ENCODE peak calls at places on chromosomes 11 and 22, in seven cellular contexts. F is MM.1S, K is foreskin fibroblast, I is A673, E is HFFc6, U is cardiac muscle cell, Z is thoracic aorta. B is an unnamed sample.

GRCh38 chr11:118353084-118353710 is 6.2 kb upstream of the UBE4A start:
- DNase-seq in F (peak), K (no peak), I (peak), E (peak), U (peak), Z (no peak), B (no peak)

GRCh38 chr22:32422062-32422461 is 10.0 kb upstream of the RTCB start:
- DNase-seq in F (no peak), K (no peak), I (no peak), E (no peak), U (no peak), Z (no peak), B (no peak)

GRCh38 chr22:46604306-46604690 is 15.9 kb upstream of the GRAMD4 start:
- DNase-seq in F (no peak), K (no peak), I (peak), E (no peak), U (peak), Z (no peak), B (no peak)

GRCh38 chr22:18952022-18952421 is 15.9 kb upstream of the PRODH start:
- DNase-seq in F (no peak), K (no peak), I (no peak), E (no peak), U (no peak), Z (no peak), B (no peak)

GRCh38 chr11:64447717-64448598 is 89.0 kb downstream of the RPS6KA4 start:
- DNase-seq in F (no peak), K (peak), I (peak), E (peak), U (peak), Z (no peak), B (no peak)

GRCh38 chr11:119647254-119647653 is 81.7 kb downstream of the NECTIN1 start:
- DNase-seq in F (no peak), K (no peak), I (no peak), E (no peak), U (no peak), Z (no peak), B (no peak)

GRCh38 chr11:41920374-41920773 is 460.9 kb upstream of the LRRC4C start:
- DNase-seq in F (no peak), K (no peak), I (no peak), E (no peak), U (no peak), Z (no peak), B (no peak)

GRCh38 chr11:46391578-46392420 is at the start of gene CHRM4:
- DNase-seq in F (no peak), K (no peak), I (peak), E (no peak), U (peak), Z (no peak), B (peak)

GRCh38 chr11:117468888-117469287 is 141.2 kb downstream of the CEP164 start:
- DNase-seq in F (no peak), K (no peak), I (no peak), E (no peak), U (no peak), Z (no peak), B (no peak)

GRCh38 chr22:44586337-44586990 is 88.4 kb upstream of the RTL6 start:
- DNase-seq in F (no peak), K (no peak), I (no peak), E (no peak), U (no peak), Z (no peak), B (no peak)

GRCh38 chr11:118876261-118876660 is 7.4 kb upstream of the CXCR5 start:
- DNase-seq in F (no peak), K (no peak), I (no peak), E (no peak), U (no peak), Z (no peak), B (no peak)

GRCh38 chr22:20026204-20026908 is 5.4 kb downstream of the TANGO2 start:
- DNase-seq in F (no peak), K (no peak), I (no peak), E (no peak), U (no peak), Z (no peak), B (no peak)

GRCh38 chr11:832529-833113 is at the start of gene CD151:
- DNase-seq in F (peak), K (peak), I (peak), E (no peak), U (peak), Z (no peak), B (peak)

GRCh38 chr11:17563248-17563647 is 16.2 kb downstream of the OTOG start:
- DNase-seq in F (no peak), K (no peak), I (no peak), E (no peak), U (no peak), Z (no peak), B (no peak)

GRCh38 chr22:49188091-49188490 is 639.6 kb downstream of the BRD1 start:
- DNase-seq in F (no peak), K (no peak), I (no peak), E (no peak), U (no peak), Z (no peak), B (no peak)

GRCh38 chr22:44550666-44551491 is 52.8 kb upstream of the RTL6 start:
- DNase-seq in F (no peak), K (peak), I (no peak), E (peak), U (peak), Z (no peak), B (no peak)

GRCh38 chr11:26860411-26860810 is 133.5 kb upstream of the FIBIN start:
- DNase-seq in F (no peak), K (no peak), I (no peak), E (no peak), U (peak), Z (no peak), B (no peak)

GRCh38 chr11:66852466-66853241 is 4.2 kb upstream of the LRFN4 start:
- DNase-seq in F (no peak), K (no peak), I (no peak), E (no peak), U (no peak), Z (no peak), B (no peak)

GRCh38 chr11:65121447-65121864 is 478 bp downstream of the FAU start:
- DNase-seq in F (peak), K (no peak), I (no peak), E (no peak), U (no peak), Z (no peak), B (no peak)

GRCh38 chr11:61596539-61596938 is 15.7 kb upstream of the SYT7 start:
- DNase-seq in F (no peak), K (no peak), I (no peak), E (no peak), U (no peak), Z (no peak), B (no peak)

GRCh38 chr11:69081180-69081579 is 32.4 kb downstream of the TPCN2 start:
- DNase-seq in F (no peak), K (no peak), I (no peak), E (no peak), U (no peak), Z (no peak), B (no peak)

GRCh38 chr22:50488006-50488677 is 1.5 kb downstream of the MIOX start:
- DNase-seq in F (no peak), K (no peak), I (no peak), E (no peak), U (no peak), Z (no peak), B (no peak)

GRCh38 chr11:62805991-62806441 is 776 bp upstream of the NXF1 start:
- DNase-seq in F (peak), K (no peak), I (no peak), E (no peak), U (peak), Z (no peak), B (no peak)

GRCh38 chr11:78696177-78696576 is 121.5 kb upstream of the NARS2 start:
- DNase-seq in F (no peak), K (no peak), I (no peak), E (no peak), U (no peak), Z (no peak), B (no peak)

GRCh38 chr22:49305215-49305965 is 522.3 kb downstream of the BRD1 start:
- DNase-seq in F (peak), K (no peak), I (peak), E (no peak), U (peak), Z (no peak), B (peak)

GRCh38 chr11:88421530-88421929 is 84.0 kb upstream of the CTSC start:
- DNase-seq in F (peak), K (no peak), I (peak), E (no peak), U (peak), Z (no peak), B (peak)

GRCh38 chr22:33873186-33873585 is 47.1 kb downstream of the LARGE1 start:
- DNase-seq in F (no peak), K (no peak), I (no peak), E (no peak), U (no peak), Z (peak), B (no peak)

GRCh38 chr22:31321421-31321820 is 24.7 kb downstream of the PATZ1 start:
- DNase-seq in F (no peak), K (no peak), I (no peak), E (no peak), U (no peak), Z (no peak), B (no peak)

GRCh38 chr11:73145986-73146575 is 4.0 kb upstream of the FCHSD2 start:
- DNase-seq in F (no peak), K (no peak), I (no peak), E (no peak), U (no peak), Z (no peak), B (no peak)

DNA sequence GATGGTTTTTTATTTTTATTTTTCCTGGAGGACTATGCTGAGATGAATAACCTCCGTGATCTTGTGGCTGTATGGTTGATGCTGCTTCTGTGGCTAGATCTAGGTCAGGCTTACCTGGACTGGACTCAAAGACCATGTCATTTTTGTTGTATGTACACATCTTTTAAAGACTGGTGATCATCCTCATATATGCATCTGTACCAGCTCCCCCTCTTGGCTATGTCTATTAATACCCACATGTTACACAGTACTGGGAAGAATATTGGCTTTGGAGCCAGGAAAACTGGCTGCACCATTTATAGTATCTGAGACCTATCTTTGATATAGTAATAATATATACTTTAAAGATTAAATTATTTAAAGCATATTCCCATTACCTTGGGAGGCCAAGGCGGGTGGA is 18.4 kb upstream of the PITPNB start:
- DNase-seq in F (no peak), K (no peak), I (no peak), E (peak), U (peak), Z (no peak), B (no peak)
- TF ChIP-seq CTCF in F (no peak), K (no peak), I (peak), E (peak), U (peak), Z (no peak), B (no peak)

DNA sequence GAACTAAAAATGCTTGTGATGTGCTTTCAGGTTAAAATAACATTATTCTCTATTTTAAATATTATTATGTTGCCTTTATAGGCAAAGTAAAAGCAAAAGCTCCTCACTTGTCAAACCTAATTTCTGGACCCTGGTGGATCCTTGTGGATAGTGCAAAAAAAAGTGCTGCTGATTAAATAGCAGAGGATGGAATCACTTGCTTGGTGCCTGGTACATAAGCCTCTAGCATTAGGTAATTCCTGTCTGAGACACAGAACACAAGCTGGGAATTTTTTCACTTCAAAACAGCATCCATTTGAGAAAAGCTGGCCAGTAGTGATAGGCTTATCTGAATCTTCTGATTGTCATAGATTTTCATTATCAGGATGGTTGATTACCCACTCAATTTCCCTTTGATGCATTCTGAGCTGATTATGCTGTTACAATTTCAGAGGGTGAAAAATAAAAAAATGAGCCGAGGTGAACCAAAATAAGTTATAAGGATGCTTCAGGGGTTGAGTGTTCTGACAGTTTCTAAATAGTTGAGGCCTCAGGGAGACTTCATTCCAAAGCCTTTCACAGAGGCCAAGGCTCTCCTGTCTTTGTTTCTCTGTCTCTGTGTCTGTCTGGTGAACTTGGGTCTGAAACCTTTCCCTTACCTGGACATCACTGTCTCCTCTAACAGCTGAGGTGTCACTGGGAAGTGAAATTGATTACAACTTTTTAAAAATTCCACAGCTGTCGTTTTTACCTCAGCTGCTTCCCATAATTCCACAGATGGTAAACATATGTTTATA is 242.8 kb downstream of the NELL1 start:
- DNase-seq in F (no peak), K (no peak), I (no peak), E (no peak), U (no peak), Z (no peak), B (no peak)
- TF ChIP-seq CTCF in F (no peak), K (no peak), I (no peak), E (no peak), U (no peak), Z (no peak), B (no peak)

DNA sequence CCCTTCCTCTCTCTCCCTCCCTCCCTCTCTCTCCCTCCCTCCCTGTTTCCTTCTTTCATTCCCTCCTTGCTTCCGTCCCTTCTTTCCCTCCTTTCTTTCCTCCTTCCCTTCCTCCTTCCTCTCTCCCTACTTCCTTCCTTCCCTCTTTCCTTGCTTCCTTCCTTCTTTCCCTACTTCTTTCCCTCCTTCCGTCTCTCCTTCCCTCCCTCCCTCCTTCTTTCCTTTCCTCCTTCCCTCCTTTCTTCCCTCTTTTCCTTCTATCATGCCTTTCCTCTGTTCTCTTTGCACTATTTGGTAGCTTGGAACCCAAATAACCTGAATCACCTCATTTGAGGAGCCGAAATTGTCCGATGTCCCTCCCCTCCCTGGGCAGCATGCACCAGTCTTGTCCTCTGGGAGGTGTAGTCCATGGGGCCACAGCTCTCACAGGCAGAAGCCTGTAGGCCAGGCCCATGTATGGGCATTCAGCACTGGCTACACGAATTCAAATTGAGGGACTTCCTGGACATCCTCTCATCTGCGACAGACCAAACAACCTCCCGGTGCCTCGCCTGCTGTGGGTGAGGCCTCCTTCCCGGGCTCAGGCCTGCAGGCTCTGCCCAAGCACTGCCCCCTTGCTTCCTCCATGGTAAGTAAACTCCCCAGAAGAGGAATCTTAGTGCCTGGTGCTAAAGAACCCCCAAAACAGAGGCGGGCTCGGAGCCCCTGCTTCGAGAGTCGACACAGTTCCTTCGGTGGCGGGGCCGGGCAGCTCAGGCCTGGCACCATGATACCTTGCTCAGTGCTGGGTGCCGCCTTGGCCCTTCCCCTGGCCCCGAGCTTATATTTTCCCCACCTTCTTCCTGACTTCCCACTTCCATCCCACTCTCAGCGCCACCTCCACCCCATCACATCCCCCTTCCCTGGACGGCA is 454.1 kb upstream of the CADM1 start:
- DNase-seq in F (no peak), K (no peak), I (no peak), E (no peak), U (no peak), Z (no peak), B (no peak)
- TF ChIP-seq CTCF in F (no peak), K (no peak), I (no peak), E (no peak), U (no peak), Z (no peak), B (no peak)

GRCh38 chr22:38202437-38203089 is 769 bp downstream of the MAFF start:
- DNase-seq in F (peak), K (peak), I (peak), E (peak), U (peak), Z (peak), B (peak)
- TF ChIP-seq CTCF in F (no peak), K (no peak), I (no peak), E (peak), U (no peak), Z (no peak), B (no peak)

DNA sequence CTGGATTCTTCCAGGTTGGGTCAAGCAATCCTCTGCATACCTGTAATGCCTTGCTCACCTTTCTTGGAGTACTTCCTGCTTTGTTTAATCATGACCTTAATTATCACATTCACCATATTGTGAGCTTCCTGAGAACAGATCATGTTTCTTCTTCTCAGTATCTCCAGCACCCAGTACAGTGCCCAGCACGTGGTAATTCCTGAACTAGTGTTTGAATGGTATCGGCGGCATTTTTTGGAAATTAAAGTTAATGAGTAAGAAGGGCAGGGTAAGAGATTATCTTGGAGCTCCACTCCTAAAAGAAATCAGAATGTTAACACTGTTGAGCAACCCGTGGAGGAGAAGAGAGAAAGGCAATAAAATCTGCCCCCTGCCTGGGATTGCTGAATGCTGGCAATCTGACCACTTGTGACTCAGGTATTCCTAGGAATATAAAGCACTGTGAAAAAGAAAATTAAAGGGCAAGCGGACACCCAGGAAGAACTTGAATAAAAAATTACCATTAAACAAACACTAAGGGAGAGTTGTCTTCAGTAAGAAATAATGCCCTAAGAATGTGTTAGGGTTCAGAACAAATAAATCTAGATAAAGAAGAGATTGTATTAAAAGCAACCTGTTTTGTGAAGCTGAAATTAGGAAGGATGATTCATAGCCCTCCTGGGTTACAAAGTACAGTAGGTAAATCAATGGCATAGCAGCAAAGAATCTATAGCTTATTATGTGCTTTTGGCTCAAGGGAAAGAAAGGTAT is 92.9 kb downstream of the PDHX start:
- DNase-seq in F (no peak), K (peak), I (peak), E (peak), U (peak), Z (no peak), B (peak)
- TF ChIP-seq CTCF in F (no peak), K (no peak), I (no peak), E (peak), U (no peak), Z (no peak), B (no peak)

GRCh38 chr22:24441406-24442351 is 14.3 kb downstream of the ADORA2A start:
- DNase-seq in F (no peak), K (no peak), I (no peak), E (no peak), U (no peak), Z (no peak), B (no peak)
- TF ChIP-seq CTCF in F (no peak), K (no peak), I (no peak), E (no peak), U (no peak), Z (no peak), B (no peak)